ENCODE peak calls at places on chromosomes 6 and 20, in ten cellular contexts. A is AG10803; W is CD8-positive, alpha-beta memory T cell; B is upper lobe of right lung; H is HCT116; S is bronchial epithelial cell; Q is aorta; I is GM12865; T is naive thymus-derived CD4-positive, alpha-beta T cell; R is HFF-Myc. E is an unnamed sample.
A peak's percentile ranks its signal among the peaks of the same experiment; 100 is the strongest.

GRCh38 chr6:106381871-106382270 is 21.4 kb downstream of the CRYBG1 start:
- DNase-seq in A (peak; percentile 17), W (no peak), B (no peak), H (no peak), S (peak; percentile 90), Q (no peak), I (peak; percentile 4), T (no peak), R (no peak), E (no peak)

GRCh38 chr20:11128131-11128831 is 454.5 kb upstream of the JAG1 start:
- DNase-seq in A (peak; percentile 84), W (no peak), B (no peak), H (no peak), S (no peak), Q (no peak), I (no peak), T (no peak), R (no peak), E (no peak)

GRCh38 chr6:43120101-43120730 is 44.1 kb downstream of the PTK7 start:
- DNase-seq in A (no peak), W (no peak), B (no peak), H (no peak), S (no peak), Q (no peak), I (no peak), T (no peak), R (no peak), E (peak; percentile 20)

GRCh38 chr6:44270526-44271405 is 516 bp downstream of the TMEM151B start:
- DNase-seq in A (no peak), W (no peak), B (no peak), H (no peak), S (no peak), Q (no peak), I (no peak), T (no peak), R (no peak), E (peak; percentile 97)

GRCh38 chr6:21101694-21102093 is 491.9 kb upstream of the SOX4 start:
- DNase-seq in A (no peak), W (no peak), B (no peak), H (no peak), S (no peak), Q (no peak), I (no peak), T (no peak), R (no peak), E (no peak)

GRCh38 chr6:100335999-100336398 is 128.7 kb downstream of the SIM1 start:
- DNase-seq in A (peak; percentile 80), W (no peak), B (no peak), H (no peak), S (no peak), Q (no peak), I (no peak), T (no peak), R (no peak), E (no peak)

GRCh38 chr20:62621251-62622110 is 20.8 kb upstream of the SLCO4A1 start:
- DNase-seq in A (no peak), W (no peak), B (no peak), H (no peak), S (no peak), Q (no peak), I (no peak), T (no peak), R (no peak), E (no peak)

GRCh38 chr20:32339116-32339515 is 19.0 kb upstream of the ASXL1 start:
- DNase-seq in A (no peak), W (no peak), B (no peak), H (no peak), S (no peak), Q (no peak), I (no peak), T (no peak), R (no peak), E (no peak)

GRCh38 chr20:53692465-53693067 is 98.9 kb upstream of the ZNF217 start:
- DNase-seq in A (peak; percentile 96), W (no peak), B (no peak), H (no peak), S (no peak), Q (peak; percentile 76), I (no peak), T (no peak), R (no peak), E (peak; percentile 19)

GRCh38 chr20:13353261-13353945 is 132.3 kb downstream of the ISM1 start:
- DNase-seq in A (no peak), W (no peak), B (no peak), H (no peak), S (peak; percentile 99), Q (no peak), I (no peak), T (no peak), R (no peak), E (no peak)

GRCh38 chr20:24842591-24843442 is 106.3 kb upstream of the CST7 start:
- DNase-seq in A (peak; percentile 16), W (no peak), B (no peak), H (no peak), S (no peak), Q (no peak), I (peak; percentile 94), T (no peak), R (no peak), E (no peak)

GRCh38 chr6:31465185-31465536 is 32.8 kb upstream of the MICB start:
- DNase-seq in A (no peak), W (no peak), B (no peak), H (no peak), S (no peak), Q (no peak), I (no peak), T (no peak), R (no peak), E (no peak)

GRCh38 chr6:31460361-31461025 is 37.5 kb upstream of the MICB start:
- DNase-seq in A (no peak), W (no peak), B (no peak), H (no peak), S (no peak), Q (no peak), I (no peak), T (no peak), R (no peak), E (no peak)

GRCh38 chr6:31464252-31465184 is 33.4 kb upstream of the MICB start:
- DNase-seq in A (no peak), W (no peak), B (no peak), H (no peak), S (no peak), Q (no peak), I (no peak), T (no peak), R (no peak), E (no peak)

GRCh38 chr6:31462964-31463940 is 34.7 kb upstream of the MICB start:
- DNase-seq in A (peak; percentile 57), W (peak; percentile 87), B (peak; percentile 89), H (peak; percentile 93), S (peak; percentile 93), Q (peak; percentile 88), I (peak; percentile 95), T (peak; percentile 89), R (no peak), E (peak; percentile 95)

DNA sequence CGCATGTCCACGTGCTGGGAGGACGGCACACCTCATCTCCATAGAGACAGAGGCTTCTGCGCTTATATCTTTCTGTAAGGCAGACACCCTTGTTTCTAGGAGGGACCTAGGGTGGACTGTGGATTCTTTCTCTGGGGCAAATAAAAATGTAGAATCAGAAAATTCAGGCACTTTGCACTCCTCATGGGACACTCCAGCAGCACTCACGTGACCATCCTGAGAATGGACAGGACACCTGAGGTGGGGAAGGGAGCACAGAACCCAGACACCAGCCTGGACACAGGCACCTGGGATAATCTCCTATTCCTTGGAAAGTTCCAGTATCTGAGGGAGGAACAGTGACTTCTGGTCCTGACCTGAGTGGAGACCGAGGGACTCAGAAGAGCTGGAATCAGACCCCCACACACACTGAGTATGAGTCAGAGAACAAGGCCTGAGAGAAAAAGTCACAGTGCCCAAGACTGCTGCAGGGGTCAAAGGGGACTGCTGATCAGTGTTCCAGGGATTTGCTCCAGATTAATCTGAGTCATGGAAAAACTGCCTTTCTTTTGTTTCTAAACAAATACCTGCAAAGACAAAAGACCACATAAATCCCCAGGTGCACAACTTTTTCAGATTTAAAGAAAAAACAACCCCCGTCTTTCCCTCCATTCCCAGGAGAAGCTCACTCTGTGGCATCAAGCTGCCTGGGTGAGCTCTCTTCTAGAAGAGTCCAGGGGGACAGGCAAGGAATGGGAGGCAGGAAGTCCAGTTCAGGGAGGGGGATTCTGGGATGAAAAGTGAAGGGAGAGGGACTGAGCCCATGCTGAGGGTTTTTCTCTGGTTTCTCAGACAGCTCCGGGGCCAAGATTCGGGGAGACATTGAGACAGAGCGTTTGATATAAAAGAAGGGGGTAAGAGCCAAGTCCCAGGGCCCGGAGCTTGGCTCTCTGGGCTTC is 35.6 kb upstream of the MICB start:
- DNase-seq in A (no peak), W (no peak), B (no peak), H (no peak), S (peak; percentile 33), Q (no peak), I (no peak), T (no peak), R (no peak), E (no peak)
- H3K4me3 ChIP-seq in A (no peak overlapping the region), W (peak overlapping the region; percentile 92), B (peak overlapping the region; percentile 71), H (peak overlapping the region; percentile 39), S (no peak overlapping the region), Q (no peak overlapping the region), I (peak overlapping the region; percentile 76), T (peak overlapping the region; percentile 90), R (no peak overlapping the region), E (no peak overlapping the region)

DNA sequence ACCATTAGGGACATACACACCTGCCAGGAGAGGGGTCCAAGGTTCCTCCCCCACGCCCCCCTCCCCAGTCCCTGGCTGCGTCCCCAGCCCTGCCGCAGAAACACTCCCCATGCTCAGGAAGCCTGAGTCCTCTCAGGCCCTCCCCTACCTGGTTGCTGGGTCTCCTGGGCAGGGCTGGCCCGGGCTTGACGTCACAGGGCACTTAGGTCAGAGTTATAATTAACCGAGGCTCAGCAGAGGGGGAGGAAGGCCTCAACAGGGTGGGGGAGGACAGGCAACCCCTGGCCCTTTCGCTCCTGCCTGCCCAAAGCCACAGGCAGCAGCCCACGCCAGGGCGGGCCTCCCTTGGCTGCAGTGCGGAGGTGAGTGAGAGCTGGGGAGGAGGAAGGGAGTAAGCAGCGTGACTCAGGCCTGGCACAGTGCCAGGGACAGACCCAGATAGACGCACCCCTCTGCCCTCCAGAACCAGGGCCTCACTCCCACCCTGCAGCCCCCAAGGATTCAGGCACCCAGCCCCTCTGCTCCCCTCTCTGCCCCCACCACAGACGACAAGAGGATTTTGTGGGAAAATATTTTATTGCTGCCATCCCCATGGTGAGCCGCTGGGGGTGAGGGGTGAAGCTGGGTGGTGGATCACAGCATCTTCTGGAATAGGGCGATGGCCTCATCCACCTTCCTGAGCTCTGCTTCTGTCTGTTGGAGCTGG is at the start of gene VWA7:
- DNase-seq in A (peak; percentile 56), W (peak; percentile 42), B (peak; percentile 92), H (peak; percentile 84), S (peak; percentile 90), Q (peak; percentile 70), I (peak; percentile 83), T (no peak), R (peak; percentile 44), E (peak; percentile 84)
- H3K4me3 ChIP-seq in A (no peak within 1 kb of the TSS), W (peak within 1 kb of the TSS; percentile 17), B (peak within 1 kb of the TSS; percentile 3), H (peak within 1 kb of the TSS; percentile 40), S (peak within 1 kb of the TSS; percentile 19), Q (no peak within 1 kb of the TSS), I (no peak within 1 kb of the TSS), T (peak within 1 kb of the TSS; percentile 24), R (no peak within 1 kb of the TSS), E (no peak within 1 kb of the TSS)

GRCh38 chr6:3591970-3592369 is 135.1 kb upstream of the SLC22A23 start:
- DNase-seq in A (no peak), W (no peak), B (no peak), H (no peak), S (no peak), Q (no peak), I (no peak), T (no peak), R (no peak), E (no peak)
- H3K4me3 ChIP-seq in A (no peak overlapping the region), W (no peak overlapping the region), B (no peak overlapping the region), H (no peak overlapping the region), S (no peak overlapping the region), Q (no peak overlapping the region), I (no peak overlapping the region), T (no peak overlapping the region), R (no peak overlapping the region), E (no peak overlapping the region)

GRCh38 chr20:309841-310644 is 12.7 kb downstream of the ZCCHC3 start:
- DNase-seq in A (peak; percentile 99), W (peak; percentile 25), B (peak; percentile 98), H (no peak), S (peak; percentile 68), Q (peak; percentile 99), I (peak; percentile 84), T (peak; percentile 75), R (peak; percentile 98), E (peak; percentile 99)
- H3K4me3 ChIP-seq in A (peak overlapping the region; percentile 60), W (peak overlapping the region; percentile 34), B (peak overlapping the region; percentile 60), H (no peak overlapping the region), S (no peak overlapping the region), Q (peak overlapping the region; percentile 33), I (no peak overlapping the region), T (peak overlapping the region; percentile 40), R (peak overlapping the region; percentile 45), E (peak overlapping the region; percentile 53)